ENCODE peak calls at places on chromosomes 3 and 15, in four cellular contexts. One of them, this sample, is unnamed.
A peak's percentile ranks its signal among the peaks of the same experiment; 100 is the strongest.

GRCh38 chr15:35014265-35014664 is 26.2 kb upstream of the ZNF770 start:
- DNase-seq in WERI-Rb-1: no peak
- DNase-seq in suprapubic skin: no peak
- DNase-seq in upper lobe of right lung: no peak
- DNase-seq in this sample: no peak

GRCh38 chr15:20353966-20354883 is 187.4 kb downstream of the GOLGA6L6 start:
- DNase-seq in WERI-Rb-1: no peak
- DNase-seq in suprapubic skin: peak; percentile 78
- DNase-seq in upper lobe of right lung: peak; percentile 73
- DNase-seq in this sample: no peak

GRCh38 chr15:82803793-82804574 is 1.9 kb downstream of the FSD2 start:
- DNase-seq in WERI-Rb-1: no peak
- DNase-seq in suprapubic skin: no peak
- DNase-seq in upper lobe of right lung: no peak
- DNase-seq in this sample: peak; percentile 21

GRCh38 chr3:42749025-42749752 is 23.9 kb downstream of the CCDC13 start:
- DNase-seq in WERI-Rb-1: no peak
- DNase-seq in suprapubic skin: peak; percentile 72
- DNase-seq in upper lobe of right lung: no peak
- DNase-seq in this sample: no peak

GRCh38 chr3:58013973-58014649 is 5.9 kb downstream of the FLNB start:
- DNase-seq in WERI-Rb-1: no peak
- DNase-seq in suprapubic skin: peak; percentile 88
- DNase-seq in upper lobe of right lung: no peak
- DNase-seq in this sample: peak; percentile 86

GRCh38 chr3:72903004-72903403 is 15.2 kb downstream of the GXYLT2 start:
- DNase-seq in WERI-Rb-1: no peak
- DNase-seq in suprapubic skin: no peak
- DNase-seq in upper lobe of right lung: no peak
- DNase-seq in this sample: no peak

GRCh38 chr3:86923071-86923476 is 67.9 kb downstream of the VGLL3 start:
- DNase-seq in WERI-Rb-1: no peak
- DNase-seq in suprapubic skin: no peak
- DNase-seq in upper lobe of right lung: no peak
- DNase-seq in this sample: no peak

GRCh38 chr3:58356054-58356453 is 23.4 kb downstream of the PXK start:
- DNase-seq in WERI-Rb-1: peak; percentile 24
- DNase-seq in suprapubic skin: no peak
- DNase-seq in upper lobe of right lung: no peak
- DNase-seq in this sample: no peak

GRCh38 chr3:53079147-53079546 is 33.3 kb upstream of the SFMBT1 start:
- DNase-seq in WERI-Rb-1: no peak
- DNase-seq in suprapubic skin: no peak
- DNase-seq in upper lobe of right lung: no peak
- DNase-seq in this sample: no peak

GRCh38 chr3:196399485-196399945 is 32.7 kb downstream of the UBXN7 start:
- DNase-seq in WERI-Rb-1: no peak
- DNase-seq in suprapubic skin: no peak
- DNase-seq in upper lobe of right lung: no peak
- DNase-seq in this sample: no peak

GRCh38 chr15:79635897-79636596 is 203.9 kb downstream of the MINAR1 start:
- DNase-seq in WERI-Rb-1: no peak
- DNase-seq in suprapubic skin: no peak
- DNase-seq in upper lobe of right lung: no peak
- DNase-seq in this sample: no peak

GRCh38 chr3:158404319-158404718 is 166.7 kb upstream of the MLF1 start:
- DNase-seq in WERI-Rb-1: no peak
- DNase-seq in suprapubic skin: no peak
- DNase-seq in upper lobe of right lung: no peak
- DNase-seq in this sample: no peak

GRCh38 chr15:23645379-23646164 is 2.1 kb downstream of the MAGEL2 start:
- DNase-seq in WERI-Rb-1: peak; percentile 37
- DNase-seq in suprapubic skin: no peak
- DNase-seq in upper lobe of right lung: no peak
- DNase-seq in this sample: no peak

GRCh38 chr15:35912196-35912595 is 366.2 kb upstream of the DPH6 start:
- DNase-seq in WERI-Rb-1: no peak
- DNase-seq in suprapubic skin: no peak
- DNase-seq in upper lobe of right lung: no peak
- DNase-seq in this sample: peak; percentile 27

DNA sequence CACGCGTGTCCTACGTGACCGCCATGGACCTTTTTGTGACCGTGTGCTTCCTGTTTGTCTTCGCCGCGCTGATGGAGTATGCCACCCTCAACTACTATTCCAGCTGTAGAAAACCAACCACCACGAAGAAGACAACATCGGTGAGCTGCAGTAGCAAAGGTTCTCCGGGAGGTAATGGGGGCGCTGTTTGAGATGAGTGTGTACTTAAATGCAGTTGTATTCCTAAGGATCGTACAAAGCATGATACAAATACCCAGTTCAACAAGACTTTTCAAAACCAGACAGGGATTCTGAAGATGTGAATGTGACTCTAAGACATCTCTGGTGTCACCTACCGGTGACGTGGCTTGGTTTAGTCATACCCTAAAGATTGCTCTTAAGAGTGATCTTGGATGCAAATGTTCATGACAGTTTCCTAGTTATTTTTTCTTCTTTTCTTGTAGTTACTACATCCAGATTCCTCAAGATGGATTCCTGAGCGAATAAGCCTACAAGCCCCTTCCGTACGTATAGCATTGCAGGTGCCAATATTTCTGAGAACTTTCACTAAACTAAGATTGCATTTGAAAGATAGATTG is 556.6 kb downstream of the GABRG3 start:
- DNase-seq in WERI-Rb-1: no peak
- DNase-seq in suprapubic skin: no peak
- DNase-seq in upper lobe of right lung: no peak
- DNase-seq in this sample: no peak
- TF ChIP-seq CTCF in WERI-Rb-1: peak; percentile 25
- TF ChIP-seq CTCF in suprapubic skin: no peak
- TF ChIP-seq CTCF in upper lobe of right lung: no peak
- TF ChIP-seq CTCF in this sample: peak; percentile 17

DNA sequence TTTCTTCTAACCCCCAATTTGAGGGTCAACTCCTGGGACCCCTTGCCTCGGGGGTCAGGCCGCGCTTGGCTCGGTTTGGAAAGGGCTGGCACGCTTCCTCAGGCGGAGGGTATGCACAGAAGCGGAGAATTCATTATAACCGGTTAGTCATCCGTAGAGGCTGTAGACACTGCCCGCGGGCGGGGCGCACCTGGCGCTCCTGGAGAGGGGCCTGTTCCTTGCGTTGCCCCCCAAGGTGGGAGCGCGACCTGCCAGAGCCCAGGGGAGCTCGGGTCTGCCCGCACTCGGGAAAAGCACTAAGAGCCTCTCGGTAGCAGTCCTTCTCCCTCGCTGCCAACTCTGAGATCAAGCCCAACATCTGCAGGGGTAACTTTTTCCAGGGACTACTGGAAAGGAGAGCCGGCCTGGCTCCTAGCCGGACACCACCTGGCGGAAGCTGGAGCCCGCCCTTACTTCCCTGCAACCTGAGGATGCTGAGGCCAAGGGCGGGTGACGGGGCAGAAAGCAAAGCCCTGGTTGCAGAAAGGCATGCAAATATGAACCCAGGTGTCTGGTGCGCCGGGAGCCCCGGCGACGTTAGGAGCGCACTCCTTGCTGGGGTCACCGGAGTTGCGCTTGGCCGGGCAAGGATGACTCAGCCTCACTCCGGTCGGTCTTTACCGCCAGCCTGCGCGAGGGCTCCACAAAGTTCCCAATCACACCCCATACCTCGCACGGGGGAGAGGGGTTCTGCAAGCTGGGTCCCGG is 1.5 kb upstream of the CACNA2D3 start:
- DNase-seq in WERI-Rb-1: peak; percentile 16
- DNase-seq in suprapubic skin: no peak
- DNase-seq in upper lobe of right lung: peak; percentile 67
- DNase-seq in this sample: peak; percentile 38
- H3K4me3 ChIP-seq in WERI-Rb-1: peak overlapping the region; percentile 53
- H3K4me3 ChIP-seq in suprapubic skin: peak overlapping the region; percentile 54
- H3K4me3 ChIP-seq in upper lobe of right lung: peak overlapping the region; percentile 58
- H3K4me3 ChIP-seq in this sample: peak overlapping the region; percentile 63

GRCh38 chr3:128496019-128496601 is 3.1 kb upstream of the GATA2 start:
- DNase-seq in WERI-Rb-1: no peak
- DNase-seq in suprapubic skin: peak; percentile 55
- DNase-seq in upper lobe of right lung: no peak
- DNase-seq in this sample: peak; percentile 62

GRCh38 chr3:128498901-128499530 is 6.0 kb upstream of the GATA2 start:
- DNase-seq in WERI-Rb-1: no peak
- DNase-seq in suprapubic skin: peak; percentile 41
- DNase-seq in upper lobe of right lung: no peak
- DNase-seq in this sample: peak; percentile 9

GRCh38 chr3:128496602-128497304 is 3.8 kb upstream of the GATA2 start:
- DNase-seq in WERI-Rb-1: peak; percentile 46
- DNase-seq in suprapubic skin: peak; percentile 65
- DNase-seq in upper lobe of right lung: no peak
- DNase-seq in this sample: peak; percentile 80

GRCh38 chr3:128498127-128498626 is 5.2 kb upstream of the GATA2 start:
- DNase-seq in WERI-Rb-1: no peak
- DNase-seq in suprapubic skin: peak; percentile 9
- DNase-seq in upper lobe of right lung: no peak
- DNase-seq in this sample: no peak

DNA sequence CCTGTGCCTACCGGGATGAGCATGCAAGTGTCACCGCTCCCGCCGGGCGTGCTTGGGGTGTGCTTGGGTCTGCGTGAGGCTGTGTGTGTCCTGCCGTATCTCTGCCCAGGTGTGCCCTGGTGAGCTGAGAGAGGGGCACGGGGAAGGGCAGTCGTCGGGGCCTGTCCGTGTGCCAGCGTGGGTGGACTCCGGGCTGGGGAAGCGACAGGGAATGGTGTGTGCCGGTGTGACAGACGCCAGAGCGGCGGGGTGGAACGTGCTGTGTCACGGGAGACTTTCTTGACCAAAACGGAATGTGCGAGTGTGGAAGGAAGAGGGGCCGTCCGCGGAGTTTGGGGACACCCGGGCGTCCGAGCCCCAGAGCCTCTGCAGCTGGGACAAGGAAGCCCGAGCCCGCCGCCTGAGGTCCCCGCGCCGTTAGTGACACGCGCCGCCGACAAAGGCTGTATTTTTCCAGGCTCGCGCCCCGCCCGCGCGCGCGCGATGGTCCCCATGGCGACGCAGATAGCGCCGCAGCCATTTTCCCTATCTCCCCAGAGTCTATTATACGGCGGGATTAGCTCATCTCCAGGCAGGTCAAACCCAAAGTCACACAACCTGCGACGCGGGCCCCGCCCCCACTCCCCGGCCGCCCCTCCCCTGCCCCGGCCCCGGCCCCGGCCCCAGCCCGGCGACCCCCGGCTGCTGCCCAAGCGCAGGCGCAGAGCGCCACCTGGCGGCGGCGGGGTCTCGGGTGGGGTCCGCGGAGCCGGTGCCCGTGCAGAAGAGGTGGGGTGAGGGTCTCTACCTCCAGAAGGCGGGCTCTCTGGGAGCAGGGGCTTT is 4.5 kb upstream of the GATA2 start:
- DNase-seq in WERI-Rb-1: peak; percentile 65
- DNase-seq in suprapubic skin: peak; percentile 80
- DNase-seq in upper lobe of right lung: peak; percentile 79
- DNase-seq in this sample: peak; percentile 95
- H3K27me3 ChIP-seq in WERI-Rb-1: peaks cover 56% of the 10 kb centered on the region
- H3K27me3 ChIP-seq in suprapubic skin: peaks cover 94% of the 10 kb centered on the region
- H3K27me3 ChIP-seq in upper lobe of right lung: peaks cover 90% of the 10 kb centered on the region
- H3K27me3 ChIP-seq in this sample: no peaks in the 10 kb centered on the region

DNA sequence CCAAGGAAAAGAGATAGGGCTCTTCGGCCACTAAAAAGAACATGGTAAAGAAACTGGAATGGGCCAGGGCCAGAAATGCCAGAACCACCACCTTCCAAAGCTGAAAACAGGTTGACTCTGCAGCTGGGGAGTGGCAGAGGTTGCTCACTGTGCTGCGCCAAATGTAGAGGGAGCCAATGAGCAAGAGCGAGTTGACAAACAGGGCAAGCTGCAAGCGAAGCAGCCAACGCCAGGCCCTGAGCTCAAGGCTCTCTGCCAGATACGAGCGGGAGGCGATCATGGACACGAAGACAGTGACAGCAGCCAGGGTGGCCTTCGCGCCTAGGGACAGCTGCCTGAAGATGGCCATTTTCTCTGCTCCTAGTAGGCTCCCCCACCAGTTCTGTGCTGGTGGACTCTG is 3.1 kb downstream of the GLB1 start:
- DNase-seq in WERI-Rb-1: no peak
- DNase-seq in suprapubic skin: no peak
- DNase-seq in upper lobe of right lung: no peak
- DNase-seq in this sample: no peak
- TF ChIP-seq CTCF in WERI-Rb-1: no peak
- TF ChIP-seq CTCF in suprapubic skin: no peak
- TF ChIP-seq CTCF in upper lobe of right lung: no peak
- TF ChIP-seq CTCF in this sample: no peak

This sample was measured in BE2C.